ENCODE peak calls at places on chromosomes 11 and 22, in nine cellular contexts. X is GM06990, Q is cardiac fibroblast, T is astrocyte of the spinal cord, M is gastrocnemius medialis, S is IMR-90, U is dorsolateral prefrontal cortex, C is thyroid gland, B is psoas muscle. Z is an unnamed sample.

GRCh38 chr22:20430641-20431519 is 6.7 kb downstream of the SCARF2 start:
- DNase-seq in Q (no peak), T (no peak), M (no peak), C (peak; percentile 59), S (no peak), X (peak; percentile 58), B (peak; percentile 78), U (no peak), Z (peak; percentile 76)

GRCh38 chr22:45887202-45888131 is 89.5 kb downstream of the WNT7B start:
- DNase-seq in M (no peak), Q (no peak), B (peak; percentile 44), U (no peak), X (no peak), T (no peak), S (no peak), C (peak; percentile 40), Z (no peak)

GRCh38 chr11:121672630-121673487 is 220.1 kb upstream of the SORL1-AS1 start:
- DNase-seq in B (peak; percentile 54), T (no peak), Q (peak; percentile 24), S (no peak), C (peak; percentile 30), X (no peak), M (no peak), U (no peak), Z (no peak)

GRCh38 chr22:46591890-46592289 is 28.3 kb upstream of the GRAMD4 start:
- DNase-seq in T (no peak), S (no peak), U (no peak), Q (no peak), X (no peak), C (no peak), M (no peak), B (no peak), Z (no peak)

GRCh38 chr22:20420157-20420842 is 17.3 kb downstream of the SCARF2 start:
- DNase-seq in Q (no peak), M (no peak), U (no peak), S (no peak), B (peak; percentile 7), X (no peak), C (no peak), T (no peak), Z (no peak)

GRCh38 chr11:8168485-8169257 is at the start of gene RIC3:
- DNase-seq in X (peak; percentile 62), Q (no peak), M (no peak), U (peak; percentile 51), C (peak; percentile 74), B (peak; percentile 71), T (no peak), S (no peak), Z (peak; percentile 63)

GRCh38 chr11:3942160-3942955 is 86.9 kb downstream of the STIM1 start:
- DNase-seq in X (no peak), M (no peak), T (no peak), Q (no peak), U (no peak), B (no peak), S (no peak), C (no peak), Z (peak; percentile 54)

GRCh38 chr11:47132490-47132889 is 44.2 kb downstream of the ARFGAP2 start:
- DNase-seq in S (no peak), M (no peak), U (no peak), C (peak; percentile 9), B (no peak), X (no peak), T (no peak), Q (no peak), Z (no peak)

GRCh38 chr11:62449451-62449851 is 30.6 kb downstream of the SCGB1A1 start:
- DNase-seq in B (no peak), M (no peak), C (peak; percentile 80), Q (no peak), T (no peak), S (no peak), X (no peak), U (no peak), Z (no peak)
- TF ChIP-seq CTCF in B (no peak), M (no peak), C (no peak), Q (no peak), T (no peak), S (no peak), X (no peak), U (no peak), Z (no peak)

GRCh38 chr22:30637701-30638114 is 2.1 kb downstream of the SLC35E4 start:
- DNase-seq in Q (peak; percentile 13), U (no peak), M (no peak), C (no peak), T (no peak), X (no peak), S (no peak), B (no peak), Z (no peak)
- H3K4me3 ChIP-seq in Q (no peak overlapping the region), U (peak overlapping the region; percentile 76), M (peak overlapping the region; percentile 87), C (no peak overlapping the region), T (peak overlapping the region; percentile 44), X (no peak overlapping the region), S (no peak overlapping the region), B (peak overlapping the region; percentile 87), Z (peak overlapping the region; percentile 80)

DNA sequence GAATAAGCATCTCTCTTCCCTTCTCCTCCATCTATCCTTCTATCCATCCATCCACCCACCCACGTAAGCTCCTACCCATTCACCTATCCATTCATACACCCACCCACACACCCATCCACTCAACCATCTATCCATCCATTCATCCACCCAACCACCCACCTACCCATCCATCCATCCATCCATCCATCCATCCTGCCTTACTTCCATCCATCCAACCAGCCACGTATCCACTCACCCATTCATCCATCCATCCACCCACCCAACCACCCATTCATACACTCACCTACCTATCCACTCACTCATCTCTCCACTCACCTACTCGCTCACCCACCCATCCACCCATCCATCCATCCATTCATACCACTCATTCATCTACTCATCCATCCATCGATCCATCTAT is 13.2 kb downstream of the TNNT3 start:
- DNase-seq in M (no peak), U (no peak), C (no peak), Q (no peak), S (no peak), B (no peak), X (no peak), T (no peak), Z (no peak)
- TF ChIP-seq CTCF in M (no peak), U (no peak), C (no peak), Q (no peak), S (no peak), B (no peak), X (no peak), T (no peak), Z (no peak)

DNA sequence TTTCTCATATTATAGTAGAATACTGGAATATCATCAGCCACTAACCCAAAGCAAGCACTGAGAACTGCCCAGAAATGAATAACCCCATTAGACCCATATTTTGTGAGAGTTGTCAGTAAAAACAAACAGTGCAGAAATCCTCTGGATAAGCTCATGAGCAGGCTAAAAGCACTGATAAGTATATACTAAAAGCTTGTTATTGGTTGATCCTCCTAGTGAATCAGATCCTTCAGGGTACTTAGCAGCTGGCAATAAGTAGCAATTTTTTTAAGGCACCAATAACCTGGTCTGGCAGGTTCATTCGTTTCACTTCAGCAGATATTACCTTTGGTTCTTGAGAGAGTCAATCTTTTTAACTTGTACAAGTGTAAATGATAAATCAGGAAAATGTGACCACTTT is 1.2 kb downstream of the NOX4 start:
- DNase-seq in Q (peak; percentile 33), U (no peak), T (peak; percentile 48), M (no peak), S (peak; percentile 76), C (no peak), B (no peak), X (no peak), Z (no peak)
- H3K4me3 ChIP-seq in Q (no peak overlapping the region), U (no peak overlapping the region), T (peak overlapping the region; percentile 53), M (no peak overlapping the region), S (peak overlapping the region; percentile 57), C (no peak overlapping the region), B (peak overlapping the region; percentile 58), X (no peak overlapping the region), Z (no peak overlapping the region)

GRCh38 chr11:88183233-88183632 is 8.0 kb upstream of the RAB38 start:
- DNase-seq in S (no peak), T (no peak), M (no peak), X (no peak), C (peak; percentile 54), B (no peak), Q (no peak), U (no peak), Z (no peak)
- TF ChIP-seq CTCF in S (no peak), T (no peak), M (no peak), X (no peak), C (no peak), B (no peak), Q (no peak), U (no peak), Z (no peak)

GRCh38 chr11:86742436-86742805 is 57.9 kb upstream of the PRSS23 start:
- DNase-seq in U (no peak), C (no peak), S (no peak), T (peak; percentile 35), B (no peak), M (no peak), Q (peak; percentile 36), X (no peak), Z (no peak)
- H3K4me3 ChIP-seq in U (no peak overlapping the region), C (no peak overlapping the region), S (no peak overlapping the region), T (no peak overlapping the region), B (no peak overlapping the region), M (no peak overlapping the region), Q (no peak overlapping the region), X (no peak overlapping the region), Z (no peak overlapping the region)

GRCh38 chr11:68037481-68038225 is 1.2 kb upstream of the TCIRG1 start:
- DNase-seq in Q (no peak), X (no peak), C (peak; percentile 73), T (no peak), B (peak; percentile 49), M (no peak), S (no peak), U (no peak), Z (no peak)

GRCh38 chr11:68039526-68040086 is 781 bp downstream of the TCIRG1 start:
- DNase-seq in X (peak; percentile 32), B (peak; percentile 59), C (no peak), T (no peak), M (no peak), U (no peak), Q (no peak), S (no peak), Z (no peak)

GRCh38 chr11:68038226-68038717 is 553 bp upstream of the TCIRG1 start:
- DNase-seq in S (no peak), Q (no peak), C (no peak), B (peak; percentile 72), U (no peak), M (no peak), T (no peak), X (peak; percentile 35), Z (no peak)

GRCh38 chr11:68040121-68040956 is 1.5 kb downstream of the TCIRG1 start:
- DNase-seq in C (peak; percentile 71), S (peak; percentile 73), B (peak; percentile 77), Q (peak; percentile 80), U (no peak), M (no peak), T (peak; percentile 69), X (peak; percentile 82), Z (peak; percentile 79)

GRCh38 chr11:68038718-68039525 is at the start of gene TCIRG1:
- DNase-seq in B (peak; percentile 90), S (peak; percentile 70), C (peak; percentile 86), T (peak; percentile 76), Q (peak; percentile 78), M (peak; percentile 65), X (peak; percentile 86), U (no peak), Z (peak; percentile 84)
- TF ChIP-seq CTCF in B (no peak), S (no peak), C (no peak), T (no peak), Q (no peak), M (no peak), X (no peak), U (no peak), Z (no peak)

Z was measured in GM12865.